ENCODE peak calls at places on chromosomes 2 and 18, in seven cellular contexts. M is heart left ventricle; G is prostate gland; Y is heart right ventricle; L is PC-9; B is CD4-positive, alpha-beta T cell; J is AG04450. V is an unnamed sample.

GRCh38 chr2:185638771-185639170 is 99.8 kb upstream of the FSIP2 start:
- DNase-seq in L (no peak), M (no peak), G (no peak), J (no peak), Y (no peak), B (no peak), V (no peak)

GRCh38 chr2:145555360-145555759 is 1035.4 kb upstream of the ZEB2 start:
- DNase-seq in M (no peak), B (no peak), Y (no peak), L (no peak), J (no peak), G (no peak), V (no peak)

GRCh38 chr2:20313659-20314058 is 37.0 kb downstream of the PUM2 start:
- DNase-seq in L (no peak), J (no peak), B (no peak), G (no peak), Y (no peak), M (no peak), V (no peak)

GRCh38 chr2:196487426-196487825 is 152.1 kb upstream of the CCDC150 start:
- DNase-seq in L (no peak), Y (no peak), M (no peak), G (no peak), B (no peak), J (no peak), V (no peak)

GRCh38 chr2:74006424-74006823 is 21.7 kb downstream of the TET3 start:
- DNase-seq in J (no peak), G (no peak), B (no peak), Y (peak; percentile 41), L (no peak), M (peak; percentile 42), V (no peak)

GRCh38 chr2:38056216-38056615 is 19.7 kb downstream of the CYP1B1 start:
- DNase-seq in L (no peak), J (no peak), Y (no peak), G (no peak), B (no peak), M (no peak), V (no peak)

GRCh38 chr2:190451561-190452176 is 43.5 kb downstream of the MFSD6 start:
- DNase-seq in G (no peak), J (no peak), Y (no peak), M (no peak), B (no peak), L (no peak), V (no peak)

GRCh38 chr18:59950215-59950944 is 50.6 kb downstream of the PMAIP1 start:
- DNase-seq in M (no peak), J (no peak), G (no peak), Y (no peak), L (no peak), B (no peak), V (no peak)

GRCh38 chr18:48609820-48610815 is 71.3 kb downstream of the CTIF start:
- DNase-seq in Y (no peak), G (no peak), B (no peak), L (peak; percentile 71), J (no peak), M (peak; percentile 53), V (no peak)

GRCh38 chr2:127058246-127058580 is 48.7 kb downstream of the BIN1 start:
- DNase-seq in M (no peak), B (no peak), J (no peak), G (no peak), L (no peak), Y (no peak), V (no peak)

GRCh38 chr2:232142049-232142448 is 180.5 kb downstream of the DIS3L2 start:
- DNase-seq in B (no peak), L (no peak), M (peak; percentile 31), J (no peak), G (no peak), Y (no peak), V (no peak)

GRCh38 chr2:68643011-68643873 is at the start of gene PROKR1:
- DNase-seq in L (no peak), B (no peak), M (peak; percentile 46), Y (peak; percentile 45), J (no peak), G (peak; percentile 17), V (no peak)
- H3K27me3 ChIP-seq in L (peaks cover 30% of the 10 kb centered on the region), B (peaks cover 66% of the 10 kb centered on the region), M (peaks cover 20% of the 10 kb centered on the region), Y (peaks cover 43% of the 10 kb centered on the region), J (peaks cover 64% of the 10 kb centered on the region), G (no peaks in the 10 kb centered on the region), V (peaks cover 33% of the 10 kb centered on the region)

GRCh38 chr2:68318686-68319396 is 908 bp downstream of the CNRIP1 start:
- DNase-seq in Y (peak; percentile 43), L (no peak), J (no peak), G (no peak), M (peak; percentile 56), B (no peak), V (no peak)

GRCh38 chr2:68320118-68320641 is 431 bp upstream of the CNRIP1 start:
- DNase-seq in L (no peak), G (no peak), B (no peak), M (no peak), Y (no peak), J (no peak), V (no peak)

GRCh38 chr2:68317971-68318685 is 1.6 kb downstream of the CNRIP1 start:
- DNase-seq in B (no peak), L (no peak), M (no peak), J (no peak), G (no peak), Y (no peak), V (no peak)

GRCh38 chr2:68319397-68320117 is at the start of gene CNRIP1:
- DNase-seq in G (no peak), Y (peak; percentile 77), M (peak; percentile 81), B (no peak), J (peak; percentile 48), L (no peak), V (peak; percentile 46)

GRCh38 chr2:68316091-68316490 is 3.7 kb downstream of the CNRIP1 start:
- DNase-seq in M (no peak), G (no peak), J (no peak), L (no peak), Y (no peak), B (no peak), V (no peak)
- TF ChIP-seq CTCF in M (no peak), G (no peak), J (no peak), L (no peak), Y (no peak), B (no peak), V (peak; percentile 6)

DNA sequence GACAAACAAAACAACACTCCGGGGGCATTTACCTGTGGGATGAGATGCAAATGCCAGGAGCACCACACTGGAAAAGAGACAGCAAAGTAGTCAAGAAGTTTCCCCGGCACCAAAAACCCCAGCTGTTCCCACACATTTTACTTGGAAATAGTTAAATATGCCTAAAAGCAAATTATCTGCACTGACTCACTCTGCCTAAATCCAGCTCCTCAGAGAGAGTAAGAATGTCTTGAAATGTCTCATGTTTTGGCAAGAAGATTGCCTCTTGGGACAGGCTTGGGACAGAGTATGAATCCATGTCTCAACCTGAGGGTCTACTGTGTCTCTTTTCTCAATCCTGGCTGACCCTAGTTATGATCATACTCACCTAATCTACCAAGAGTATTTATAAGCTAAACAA is 87.5 kb upstream of the RIOK3 start:
- DNase-seq in J (no peak), B (no peak), L (no peak), Y (no peak), G (no peak), M (no peak), V (no peak)
- H3K27me3 ChIP-seq in J (no peaks in the 10 kb centered on the region), B (no peaks in the 10 kb centered on the region), L (no peaks in the 10 kb centered on the region), Y (no peaks in the 10 kb centered on the region), G (no peaks in the 10 kb centered on the region), M (no peaks in the 10 kb centered on the region), V (no peaks in the 10 kb centered on the region)

GRCh38 chr2:227865281-227865680 is 6.2 kb upstream of the DAW1 start:
- DNase-seq in B (no peak), J (no peak), G (no peak), M (no peak), L (no peak), Y (no peak), V (no peak)

GRCh38 chr2:227864161-227864756 is 7.2 kb upstream of the DAW1 start:
- DNase-seq in Y (no peak), M (no peak), J (no peak), B (no peak), L (no peak), G (no peak), V (no peak)

GRCh38 chr2:227862227-227862740 is 9.1 kb upstream of the DAW1 start:
- DNase-seq in G (peak; percentile 19), B (no peak), M (no peak), Y (no peak), J (no peak), L (no peak), V (no peak)

GRCh38 chr2:227861011-227861410 is 10.4 kb upstream of the DAW1 start:
- DNase-seq in J (no peak), Y (no peak), B (no peak), L (no peak), G (no peak), M (no peak), V (no peak)

DNA sequence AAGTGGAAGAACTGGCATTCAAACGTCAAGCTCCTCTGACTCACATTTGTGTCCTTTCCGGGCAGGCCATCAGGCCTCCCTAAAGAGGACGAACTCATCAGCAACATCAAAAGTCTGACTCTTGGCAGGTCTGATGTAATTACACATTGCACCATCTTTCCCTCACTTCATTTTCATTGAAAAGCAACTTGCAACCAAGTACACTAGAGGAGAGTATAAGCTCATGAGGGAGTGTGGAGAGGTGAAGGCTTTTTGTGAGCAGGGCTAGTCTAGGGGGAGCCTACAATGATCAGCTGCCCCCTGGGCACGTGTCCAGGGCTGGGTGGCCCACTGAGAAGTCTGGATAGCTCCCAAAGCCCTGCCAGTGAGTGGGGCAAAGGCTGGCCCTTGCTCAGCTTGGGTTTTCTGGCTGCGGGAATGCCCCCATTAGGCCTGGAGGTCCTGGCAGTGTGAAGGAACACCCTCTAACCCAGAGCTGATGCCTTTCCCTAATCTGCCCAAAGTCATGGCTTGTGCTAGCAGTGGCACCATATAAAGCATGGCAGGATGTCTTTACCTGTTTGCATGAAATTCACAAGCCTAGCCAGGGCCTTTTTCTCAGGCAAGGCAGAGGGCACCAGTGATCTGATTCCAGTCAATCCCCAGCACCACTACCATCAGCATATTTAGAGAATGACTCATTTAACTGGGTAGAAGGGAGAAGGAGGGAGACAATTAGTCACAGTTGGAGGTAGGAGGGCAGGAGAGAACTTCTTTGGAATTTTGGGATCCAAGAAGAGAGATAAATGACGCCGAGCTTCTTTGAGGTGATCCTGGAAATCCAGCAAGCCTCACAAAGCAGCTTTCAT is 8.5 kb upstream of the DAW1 start:
- DNase-seq in B (no peak), M (peak; percentile 44), Y (no peak), L (peak; percentile 85), G (no peak), J (peak; percentile 29), V (no peak)
- TF ChIP-seq CTCF in B (no peak), M (no peak), Y (no peak), L (no peak), G (no peak), J (no peak), V (peak; percentile 14)

GRCh38 chr2:136114392-136114791 is 3.6 kb downstream of the CXCR4 start:
- DNase-seq in B (no peak), M (no peak), Y (no peak), L (no peak), G (no peak), J (no peak), V (no peak)
- H3K27me3 ChIP-seq in B (no peaks in the 10 kb centered on the region), M (peaks cover 24% of the 10 kb centered on the region), Y (peaks cover 24% of the 10 kb centered on the region), L (no peaks in the 10 kb centered on the region), G (no peaks in the 10 kb centered on the region), J (peaks cover 38% of the 10 kb centered on the region), V (peaks cover 28% of the 10 kb centered on the region)

V was measured in BJ.